ENCODE peak calls at places on chromosomes 3 and 15, in six cellular contexts. M, Z, C, Y, T and G are unnamed samples.

GRCh38 chr3:122857019-122857418 is 62.1 kb downstream of the SLC49A4 start:
- DNase-seq in T (no peak), M (no peak), C (no peak), Y (peak), Z (no peak), G (no peak)

GRCh38 chr3:138284957-138285477 is 44.6 kb downstream of the NME9 start:
- DNase-seq in Y (no peak), M (no peak), Z (no peak), T (no peak), C (no peak), G (no peak)

GRCh38 chr3:126295407-126295939 is 61.7 kb downstream of the KLF15 start:
- DNase-seq in Z (no peak), C (no peak), M (no peak), Y (no peak), T (no peak), G (no peak)

GRCh38 chr3:151774235-151774634 is 39.7 kb upstream of the AADAC start:
- DNase-seq in Z (no peak), C (no peak), M (no peak), T (no peak), Y (no peak), G (no peak)

GRCh38 chr15:28955160-28955502 is 69.4 kb downstream of the APBA2 start:
- DNase-seq in Y (peak), T (no peak), Z (peak), C (no peak), M (no peak), G (no peak)

GRCh38 chr3:151969026-151969658 is 95.7 kb downstream of the SUCNR1 start:
- DNase-seq in Y (no peak), C (no peak), M (no peak), Z (no peak), T (no peak), G (no peak)

GRCh38 chr3:112640864-112641751 is at the start of gene CCDC80:
- DNase-seq in M (no peak), T (peak), C (no peak), Z (peak), Y (peak), G (peak)

GRCh38 chr15:92733934-92734521 is 78.5 kb upstream of the FAM174B start:
- DNase-seq in T (no peak), Z (peak), Y (peak), C (no peak), M (peak), G (no peak)

GRCh38 chr3:24495334-24495994 is 814 bp upstream of the THRB start:
- DNase-seq in C (peak), T (peak), M (peak), Y (peak), Z (peak), G (no peak)

GRCh38 chr3:129001817-129002572 is 891 bp downstream of the EFCC1 start:
- DNase-seq in M (peak), Z (no peak), Y (no peak), C (no peak), T (no peak), G (no peak)

GRCh38 chr15:80967451-80967850 is 22.2 kb downstream of the MESD start:
- DNase-seq in T (no peak), M (no peak), C (no peak), Z (no peak), Y (peak), G (no peak)

GRCh38 chr15:95843241-95843851 is 487.2 kb upstream of the NR2F2 start:
- DNase-seq in C (peak), Z (peak), M (peak), T (no peak), Y (peak), G (no peak)

GRCh38 chr3:43737001-43737440 is 46.3 kb downstream of the ABHD5 start:
- DNase-seq in M (no peak), C (no peak), Z (no peak), T (no peak), Y (no peak), G (no peak)

GRCh38 chr3:148408667-148409066 is 289.0 kb upstream of the AGTR1 start:
- DNase-seq in Y (no peak), C (no peak), Z (no peak), M (no peak), T (no peak), G (no peak)

GRCh38 chr3:186220365-186220764 is 111.5 kb upstream of the ETV5 start:
- DNase-seq in M (no peak), T (peak), C (no peak), Y (no peak), Z (no peak), G (no peak)

GRCh38 chr3:119148493-119149180 is 2.7 kb downstream of the TEX55 start:
- DNase-seq in M (no peak), Y (peak), Z (no peak), C (no peak), T (no peak), G (peak)

GRCh38 chr3:119809249-119810017 is 27.5 kb downstream of the NR1I2 start:
- DNase-seq in T (no peak), Z (no peak), C (no peak), M (no peak), Y (no peak), G (no peak)

GRCh38 chr3:13095408-13095861 is 22.2 kb upstream of the IQSEC1 start:
- DNase-seq in C (no peak), T (no peak), Z (no peak), Y (no peak), M (peak), G (no peak)

GRCh38 chr3:149393355-149394165 is 16.1 kb upstream of the TM4SF1 start:
- DNase-seq in T (peak), Y (peak), Z (peak), M (peak), C (peak), G (no peak)

GRCh38 chr3:16448691-16449090 is 64.8 kb downstream of the RFTN1 start:
- DNase-seq in Z (no peak), C (no peak), M (peak), Y (peak), T (peak), G (peak)

GRCh38 chr15:59247364-59247763 is 40.7 kb downstream of the LDHAL6B start:
- DNase-seq in C (no peak), T (no peak), Y (peak), M (peak), Z (peak), G (no peak)

GRCh38 chr15:92377083-92377789 is 16.4 kb upstream of the ST8SIA2 start:
- DNase-seq in Y (no peak), M (no peak), Z (peak), T (no peak), C (no peak), G (no peak)

GRCh38 chr3:126528800-126529541 is 5.0 kb downstream of the CHST13 start:
- DNase-seq in C (no peak), Y (peak), Z (no peak), M (no peak), T (no peak), G (no peak)

GRCh38 chr3:38984110-38984509 is 67.6 kb downstream of the SCN11A start:
- DNase-seq in Y (no peak), C (no peak), Z (no peak), T (no peak), M (no peak), G (no peak)

GRCh38 chr3:101061312-101061711 is 68.1 kb upstream of the ABI3BP start:
- DNase-seq in Z (no peak), T (no peak), M (no peak), Y (peak), C (no peak), G (no peak)

GRCh38 chr3:52406791-52407510 is 38.0 kb downstream of the SEMA3G start:
- DNase-seq in T (no peak), C (no peak), Z (no peak), M (peak), Y (no peak), G (no peak)

GRCh38 chr3:125163739-125164601 is 48.6 kb downstream of the SLC12A8 start:
- DNase-seq in Y (peak), T (no peak), M (no peak), C (no peak), Z (peak), G (peak)

GRCh38 chr3:125160911-125161371 is 51.6 kb downstream of the SLC12A8 start:
- DNase-seq in T (no peak), Y (no peak), M (no peak), Z (no peak), C (no peak), G (no peak)

GRCh38 chr3:125165189-125165947 is 47.2 kb downstream of the SLC12A8 start:
- DNase-seq in C (no peak), Y (peak), Z (no peak), T (no peak), M (peak), G (no peak)

GRCh38 chr3:125165948-125166553 is 46.5 kb downstream of the SLC12A8 start:
- DNase-seq in C (no peak), Z (no peak), M (no peak), T (no peak), Y (no peak), G (no peak)

GRCh38 chr3:125161607-125162219 is 50.8 kb downstream of the SLC12A8 start:
- DNase-seq in T (no peak), Y (no peak), C (no peak), Z (no peak), M (peak), G (no peak)
- H3K27ac ChIP-seq in T (no peak), Y (no peak), C (no peak), Z (no peak), M (no peak), G (no peak)

DNA sequence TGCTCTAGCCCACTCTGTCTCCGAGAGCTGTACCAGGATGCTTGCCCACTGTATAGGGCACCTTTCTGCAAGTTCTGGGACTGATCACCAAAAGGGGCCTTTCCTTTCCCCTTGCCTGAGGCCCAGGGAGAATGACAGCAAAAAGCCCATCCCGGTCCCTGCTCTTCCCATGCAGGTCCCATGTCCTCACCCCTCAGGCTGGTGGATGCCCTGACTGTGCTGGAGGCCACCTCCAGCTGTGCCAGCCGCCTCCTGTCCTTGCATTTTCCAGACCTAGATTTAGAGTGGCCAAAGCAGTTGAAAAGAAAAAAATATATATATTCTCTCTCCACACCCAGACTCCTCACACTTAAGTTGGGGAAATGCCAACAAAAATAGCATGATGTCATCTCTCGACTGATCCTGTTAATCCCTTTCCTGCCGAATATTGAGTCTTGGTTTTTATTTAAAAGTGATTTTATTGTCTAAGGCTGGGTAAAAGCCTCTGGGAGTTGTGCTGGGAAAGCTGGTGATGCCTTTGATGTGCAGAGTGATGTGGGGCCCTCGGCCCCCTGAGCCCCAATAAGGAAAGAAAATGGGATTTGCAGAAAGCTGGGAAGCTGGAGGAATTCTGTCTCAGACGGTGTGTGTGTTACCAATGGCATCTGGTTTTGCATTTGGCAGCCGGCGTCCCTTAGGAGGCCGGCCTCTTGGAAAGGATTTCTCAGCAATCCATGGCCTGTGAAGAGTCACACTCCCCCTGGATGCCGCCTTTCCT is 29.3 kb upstream of the TPM1 start:
- DNase-seq in M (peak), Y (peak), C (no peak), Z (no peak), T (no peak), G (peak)
- H3K27ac ChIP-seq in M (no peak), Y (no peak), C (no peak), Z (no peak), T (no peak), G (peak)

GRCh38 chr15:70795311-70795665 is 31.9 kb upstream of the UACA start:
- DNase-seq in Y (peak), M (no peak), T (peak), Z (no peak), C (no peak), G (no peak)
- H3K27ac ChIP-seq in Y (no peak), M (no peak), T (peak), Z (no peak), C (peak), G (peak)

GRCh38 chr3:156664285-156665178 is 9.9 kb upstream of the TIPARP start:
- DNase-seq in T (no peak), Y (no peak), M (no peak), C (no peak), Z (no peak), G (no peak)

GRCh38 chr3:156659260-156659659 is 15.1 kb upstream of the TIPARP start:
- DNase-seq in Y (no peak), T (no peak), M (no peak), C (no peak), Z (no peak), G (no peak)

GRCh38 chr3:156657862-156658731 is 16.3 kb upstream of the TIPARP start:
- DNase-seq in Z (no peak), T (no peak), M (no peak), Y (no peak), C (no peak), G (no peak)

GRCh38 chr3:156658732-156659090 is 15.7 kb upstream of the TIPARP start:
- DNase-seq in Z (no peak), C (no peak), Y (no peak), T (no peak), M (no peak), G (no peak)

DNA sequence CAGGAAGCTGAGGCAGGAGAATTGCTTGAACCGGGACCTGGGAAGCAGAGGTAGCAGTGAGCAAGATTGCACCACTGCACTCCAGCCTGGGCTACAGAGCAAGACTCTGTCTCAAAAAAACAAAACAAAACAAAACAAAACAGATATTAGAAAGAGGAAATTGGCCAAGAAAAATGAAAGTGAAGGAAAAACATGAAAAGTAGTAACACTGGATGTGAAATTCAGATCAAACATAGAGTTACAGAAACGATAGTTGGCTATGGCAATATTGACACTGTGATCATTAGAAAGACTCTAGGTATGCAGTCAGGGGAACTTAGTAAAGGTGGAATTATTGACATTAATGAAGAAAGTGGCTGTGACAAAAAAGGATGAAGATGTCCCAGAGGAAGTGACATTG is 13.2 kb upstream of the TIPARP start:
- DNase-seq in T (no peak), Z (no peak), C (no peak), Y (no peak), M (no peak), G (no peak)
- H3K27ac ChIP-seq in T (no peak), Z (no peak), C (no peak), Y (no peak), M (no peak), G (no peak)